ENCODE peak calls at places on chromosomes 1 and 21, in five cellular contexts. U, Q, F, K and H are unnamed samples.

GRCh38 chr1:109290998-109291397 is 8.1 kb upstream of the PSRC1 start:
- DNase-seq in U (no peak), Q (peak; percentile 61), F (no peak), K (no peak), H (no peak)

GRCh38 chr1:94408104-94408503 is 10.1 kb upstream of the ABCD3 start:
- DNase-seq in U (no peak), Q (no peak), F (no peak), K (no peak), H (no peak)

GRCh38 chr1:244022301-244022700 is 28.8 kb upstream of the ZBTB18 start:
- DNase-seq in U (no peak), Q (no peak), F (no peak), K (no peak), H (no peak)

GRCh38 chr1:32992489-32993214 is 28.0 kb upstream of the RNF19B start:
- DNase-seq in U (peak; percentile 75), Q (peak; percentile 84), F (peak; percentile 46), K (peak; percentile 37), H (peak; percentile 89)

GRCh38 chr1:95953005-95953404 is 719.0 kb downstream of the RWDD3 start:
- DNase-seq in U (no peak), Q (peak; percentile 12), F (peak; percentile 11), K (no peak), H (no peak)

GRCh38 chr1:193538690-193539089 is 352.3 kb upstream of the B3GALT2 start:
- DNase-seq in U (no peak), Q (no peak), F (no peak), K (no peak), H (no peak)

GRCh38 chr1:2177541-2177940 is 17.0 kb downstream of the FAAP20 start:
- DNase-seq in U (no peak), Q (no peak), F (no peak), K (no peak), H (no peak)

GRCh38 chr1:89890085-89890754 is 69.4 kb downstream of the LRRC8D start:
- DNase-seq in U (no peak), Q (no peak), F (peak; percentile 57), K (no peak), H (no peak)

GRCh38 chr1:87330201-87330953 is 1.7 kb downstream of the LMO4 start:
- DNase-seq in U (no peak), Q (peak; percentile 30), F (peak; percentile 55), K (peak; percentile 42), H (peak; percentile 34)

GRCh38 chr1:151992345-151993083 is 1.1 kb downstream of the S100A10 start:
- DNase-seq in U (peak; percentile 71), Q (peak; percentile 87), F (peak; percentile 86), K (peak; percentile 78), H (peak; percentile 92)

GRCh38 chr1:27922272-27922671 is 12.5 kb upstream of the SMPDL3B start:
- DNase-seq in U (no peak), Q (no peak), F (no peak), K (no peak), H (no peak)

GRCh38 chr1:182561432-182561831 is 27.6 kb downstream of the RNASEL start:
- DNase-seq in U (no peak), Q (no peak), F (no peak), K (no peak), H (no peak)

GRCh38 chr1:47563206-47563605 is 125.4 kb downstream of the FOXD2 start:
- DNase-seq in U (no peak), Q (no peak), F (no peak), K (no peak), H (no peak)

GRCh38 chr21:38380391-38381137 is 117.7 kb downstream of the ERG start:
- DNase-seq in U (no peak), Q (no peak), F (peak; percentile 48), K (no peak), H (no peak)

GRCh38 chr1:232844791-232845190 is 39.6 kb downstream of the MAP10 start:
- DNase-seq in U (no peak), Q (no peak), F (no peak), K (no peak), H (no peak)

GRCh38 chr21:41442496-41443186 is 16.6 kb downstream of the MX1 start:
- DNase-seq in U (no peak), Q (no peak), F (no peak), K (no peak), H (no peak)

GRCh38 chr1:223708001-223708359 is 4.4 kb upstream of the CAPN2 start:
- DNase-seq in U (peak; percentile 64), Q (no peak), F (no peak), K (no peak), H (peak; percentile 77)

GRCh38 chr21:36429672-36430546 is 44.7 kb downstream of the CHAF1B start:
- DNase-seq in U (peak; percentile 70), Q (peak; percentile 76), F (peak; percentile 100), K (peak; percentile 88), H (peak; percentile 84)

GRCh38 chr1:64505232-64505943 is 35.5 kb downstream of the CACHD1 start:
- DNase-seq in U (peak; percentile 53), Q (peak; percentile 51), F (no peak), K (peak; percentile 55), H (peak; percentile 61)

GRCh38 chr21:25733859-25734653 is 648 bp downstream of the ATP5PF start:
- DNase-seq in U (no peak), Q (peak; percentile 16), F (peak; percentile 49), K (no peak), H (no peak)

GRCh38 chr1:113255728-113256347 is 134.5 kb upstream of the MAGI3 start:
- DNase-seq in U (no peak), Q (peak; percentile 82), F (no peak), K (no peak), H (peak; percentile 51)

GRCh38 chr1:228544021-228544850 is 57.1 kb downstream of the RNF187 start:
- DNase-seq in U (no peak), Q (no peak), F (no peak), K (no peak), H (no peak)

GRCh38 chr1:211967704-211968103 is 67.7 kb downstream of the INTS7 start:
- DNase-seq in U (no peak), Q (no peak), F (no peak), K (no peak), H (no peak)

GRCh38 chr1:84415386-84415785 is 17.1 kb downstream of the DNASE2B start:
- DNase-seq in U (no peak), Q (no peak), F (peak; percentile 47), K (no peak), H (no peak)

GRCh38 chr21:45877821-45878469 is 103.6 kb upstream of the COL6A1 start:
- DNase-seq in U (peak; percentile 45), Q (no peak), F (no peak), K (no peak), H (no peak)
- H3K4me1 ChIP-seq in U (no peaks in the 10 kb centered on the region), Q (no peaks in the 10 kb centered on the region), F (no peaks in the 10 kb centered on the region), K (no peaks in the 10 kb centered on the region), H (peaks cover 6% of the 10 kb centered on the region)

GRCh38 chr1:16446116-16446515 is 5.6 kb downstream of the NECAP2 start:
- DNase-seq in U (no peak), Q (no peak), F (no peak), K (no peak), H (no peak)

GRCh38 chr1:16442941-16443340 is 2.4 kb downstream of the NECAP2 start:
- DNase-seq in U (no peak), Q (no peak), F (no peak), K (no peak), H (no peak)

GRCh38 chr1:16442273-16442672 is 1.7 kb downstream of the NECAP2 start:
- DNase-seq in U (no peak), Q (peak; percentile 18), F (no peak), K (no peak), H (no peak)

GRCh38 chr1:16445052-16445451 is 4.5 kb downstream of the NECAP2 start:
- DNase-seq in U (no peak), Q (no peak), F (no peak), K (no peak), H (no peak)

DNA sequence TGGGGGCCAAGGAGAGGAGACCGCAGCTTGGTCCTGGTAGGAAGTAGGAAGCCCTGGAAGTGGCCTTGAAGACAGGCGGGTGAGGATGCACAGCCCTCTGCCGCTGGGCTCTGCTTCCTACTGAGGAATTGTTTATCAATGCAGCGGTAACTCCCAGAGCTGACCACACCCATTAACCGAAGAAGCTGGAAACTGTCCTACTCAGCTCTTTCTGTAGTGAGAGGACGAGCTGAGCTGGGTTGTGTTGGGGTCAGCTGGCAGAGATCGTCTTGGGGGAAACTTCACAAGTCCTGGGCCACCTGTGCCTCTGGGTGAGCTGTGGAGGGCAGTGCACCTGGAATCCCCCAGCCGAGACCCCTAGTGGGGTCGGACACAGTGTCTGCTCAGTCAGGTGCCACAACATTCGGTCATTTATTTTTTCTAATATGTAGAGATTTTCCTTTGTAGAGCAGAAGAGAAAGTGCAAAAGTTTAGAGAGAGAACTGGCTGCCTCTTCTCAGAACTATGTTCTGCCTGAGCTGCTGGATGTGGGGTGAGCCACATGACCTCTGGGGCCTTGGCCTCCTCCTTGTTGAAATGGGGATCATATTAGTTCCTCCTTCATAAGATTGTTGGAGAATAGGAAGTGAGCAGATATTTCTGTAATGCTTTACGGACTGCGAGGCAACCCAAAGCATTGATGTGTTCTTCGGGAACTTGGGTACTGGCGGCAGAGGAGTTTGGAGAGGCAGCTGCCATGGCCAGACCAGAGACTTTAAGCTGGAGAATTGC is 3.6 kb downstream of the NECAP2 start:
- DNase-seq in U (no peak), Q (peak; percentile 25), F (no peak), K (no peak), H (no peak)
- TF ChIP-seq POLR2A in U (no peak), Q (no peak), F (no peak), K (no peak), H (no peak)

GRCh38 chr1:172903581-172904220 is 147.0 kb downstream of the TNFSF18 start:
- DNase-seq in U (no peak), Q (no peak), F (peak; percentile 55), K (no peak), H (no peak)

GRCh38 chr1:172905452-172905851 is 145.3 kb downstream of the TNFSF18 start:
- DNase-seq in U (no peak), Q (no peak), F (no peak), K (no peak), H (no peak)

GRCh38 chr1:172902861-172903381 is 147.8 kb downstream of the TNFSF18 start:
- DNase-seq in U (no peak), Q (no peak), F (peak; percentile 58), K (no peak), H (no peak)

GRCh38 chr1:172900359-172900997 is 150.3 kb downstream of the TNFSF18 start:
- DNase-seq in U (no peak), Q (no peak), F (no peak), K (no peak), H (no peak)

GRCh38 chr1:172902200-172902599 is 148.5 kb downstream of the TNFSF18 start:
- DNase-seq in U (no peak), Q (no peak), F (no peak), K (no peak), H (no peak)
- H3K4me1 ChIP-seq in U (no peaks in the 10 kb centered on the region), Q (no peaks in the 10 kb centered on the region), F (peaks cover 78% of the 10 kb centered on the region), K (no peaks in the 10 kb centered on the region), H (peaks cover 3% of the 10 kb centered on the region)

GRCh38 chr1:202806845-202807366 is 1.3 kb downstream of the KDM5B start:
- DNase-seq in U (peak; percentile 56), Q (peak; percentile 7), F (peak; percentile 36), K (no peak), H (no peak)
- TF ChIP-seq POLR2A in U (no peak), Q (no peak), F (no peak), K (no peak), H (no peak)